ENCODE peak calls at places on chromosome 17, in seven cellular contexts. One of them, this sample, is unnamed.

GRCh38 chr17:79461041-79461440 is 149.8 kb downstream of the RBFOX3 start:
- DNase-seq in neuronal stem cell: no peak
- DNase-seq in AG04450: no peak
- DNase-seq in upper lobe of right lung: no peak
- DNase-seq in heart right ventricle: no peak
- DNase-seq in HL-60: no peak
- DNase-seq in uterus: no peak
- DNase-seq in this sample: no peak

GRCh38 chr17:80705988-80706387 is 161.3 kb downstream of the RPTOR start:
- DNase-seq in neuronal stem cell: no peak
- DNase-seq in AG04450: no peak
- DNase-seq in upper lobe of right lung: no peak
- DNase-seq in heart right ventricle: no peak
- DNase-seq in HL-60: no peak
- DNase-seq in uterus: no peak
- DNase-seq in this sample: no peak

GRCh38 chr17:83076930-83077329 is 2.5 kb upstream of the METRNL start:
- DNase-seq in neuronal stem cell: no peak
- DNase-seq in AG04450: no peak
- DNase-seq in upper lobe of right lung: no peak
- DNase-seq in heart right ventricle: no peak
- DNase-seq in HL-60: no peak
- DNase-seq in uterus: no peak
- DNase-seq in this sample: peak

GRCh38 chr17:15920758-15921239 is 24.1 kb upstream of the ADORA2B start:
- DNase-seq in neuronal stem cell: no peak
- DNase-seq in AG04450: peak
- DNase-seq in upper lobe of right lung: no peak
- DNase-seq in heart right ventricle: no peak
- DNase-seq in HL-60: no peak
- DNase-seq in uterus: no peak
- DNase-seq in this sample: peak

GRCh38 chr17:80987941-80988461 is 3.6 kb upstream of the CHMP6 start:
- DNase-seq in neuronal stem cell: no peak
- DNase-seq in AG04450: no peak
- DNase-seq in upper lobe of right lung: peak
- DNase-seq in heart right ventricle: peak
- DNase-seq in HL-60: no peak
- DNase-seq in uterus: no peak
- DNase-seq in this sample: no peak

GRCh38 chr17:40551874-40552768 is 13.2 kb downstream of the CCR7 start:
- DNase-seq in neuronal stem cell: no peak
- DNase-seq in AG04450: peak
- DNase-seq in upper lobe of right lung: peak
- DNase-seq in heart right ventricle: no peak
- DNase-seq in HL-60: no peak
- DNase-seq in uterus: peak
- DNase-seq in this sample: peak

GRCh38 chr17:30600830-30601494 is 123.8 kb downstream of the GOSR1 start:
- DNase-seq in neuronal stem cell: peak
- DNase-seq in AG04450: no peak
- DNase-seq in upper lobe of right lung: peak
- DNase-seq in heart right ventricle: no peak
- DNase-seq in HL-60: no peak
- DNase-seq in uterus: no peak
- DNase-seq in this sample: no peak

GRCh38 chr17:42989726-42990652 is 8.2 kb upstream of the RPL27 start:
- DNase-seq in neuronal stem cell: no peak
- DNase-seq in AG04450: no peak
- DNase-seq in upper lobe of right lung: no peak
- DNase-seq in heart right ventricle: no peak
- DNase-seq in HL-60: no peak
- DNase-seq in uterus: no peak
- DNase-seq in this sample: no peak

GRCh38 chr17:42072323-42073187 is 22.2 kb upstream of the C17orf113 start:
- DNase-seq in neuronal stem cell: no peak
- DNase-seq in AG04450: no peak
- DNase-seq in upper lobe of right lung: peak
- DNase-seq in heart right ventricle: no peak
- DNase-seq in HL-60: peak
- DNase-seq in uterus: no peak
- DNase-seq in this sample: peak

GRCh38 chr17:5758651-5759050 is 174.3 kb upstream of the NLRP1 start:
- DNase-seq in neuronal stem cell: no peak
- DNase-seq in AG04450: no peak
- DNase-seq in upper lobe of right lung: no peak
- DNase-seq in heart right ventricle: no peak
- DNase-seq in HL-60: no peak
- DNase-seq in uterus: no peak
- DNase-seq in this sample: no peak

GRCh38 chr17:14593956-14594355 is 293.1 kb downstream of the HS3ST3B1 start:
- DNase-seq in neuronal stem cell: no peak
- DNase-seq in AG04450: no peak
- DNase-seq in upper lobe of right lung: no peak
- DNase-seq in heart right ventricle: no peak
- DNase-seq in HL-60: no peak
- DNase-seq in uterus: no peak
- DNase-seq in this sample: no peak

GRCh38 chr17:14310101-14310500 is 9.2 kb downstream of the HS3ST3B1 start:
- DNase-seq in neuronal stem cell: no peak
- DNase-seq in AG04450: no peak
- DNase-seq in upper lobe of right lung: no peak
- DNase-seq in heart right ventricle: no peak
- DNase-seq in HL-60: no peak
- DNase-seq in uterus: no peak
- DNase-seq in this sample: no peak

GRCh38 chr17:5419959-5420653 is at the start of gene RPAIN:
- DNase-seq in neuronal stem cell: no peak
- DNase-seq in AG04450: no peak
- DNase-seq in upper lobe of right lung: peak
- DNase-seq in heart right ventricle: peak
- DNase-seq in HL-60: peak
- DNase-seq in uterus: peak
- DNase-seq in this sample: peak

GRCh38 chr17:27153005-27153404 is 140.9 kb upstream of the WSB1 start:
- DNase-seq in neuronal stem cell: no peak
- DNase-seq in AG04450: no peak
- DNase-seq in upper lobe of right lung: no peak
- DNase-seq in heart right ventricle: no peak
- DNase-seq in HL-60: no peak
- DNase-seq in uterus: no peak
- DNase-seq in this sample: no peak

GRCh38 chr17:82528484-82529265 is 9.1 kb downstream of the FOXK2 start:
- DNase-seq in neuronal stem cell: no peak
- DNase-seq in AG04450: no peak
- DNase-seq in upper lobe of right lung: no peak
- DNase-seq in heart right ventricle: peak
- DNase-seq in HL-60: no peak
- DNase-seq in uterus: no peak
- DNase-seq in this sample: no peak

GRCh38 chr17:77285594-77286390 is 145.0 kb downstream of the SEC14L1 start:
- DNase-seq in neuronal stem cell: no peak
- DNase-seq in AG04450: peak
- DNase-seq in upper lobe of right lung: peak
- DNase-seq in heart right ventricle: peak
- DNase-seq in HL-60: peak
- DNase-seq in uterus: no peak
- DNase-seq in this sample: peak

GRCh38 chr17:82648761-82649474 is 674 bp upstream of the WDR45B start:
- DNase-seq in neuronal stem cell: peak
- DNase-seq in AG04450: no peak
- DNase-seq in upper lobe of right lung: peak
- DNase-seq in heart right ventricle: peak
- DNase-seq in HL-60: peak
- DNase-seq in uterus: peak
- DNase-seq in this sample: no peak

GRCh38 chr17:17126131-17127110 is 79.7 kb downstream of the PLD6 start:
- DNase-seq in neuronal stem cell: no peak
- DNase-seq in AG04450: no peak
- DNase-seq in upper lobe of right lung: no peak
- DNase-seq in heart right ventricle: no peak
- DNase-seq in HL-60: no peak
- DNase-seq in uterus: no peak
- DNase-seq in this sample: no peak

GRCh38 chr17:27540300-27541105 is 84.3 kb downstream of the KSR1 start:
- DNase-seq in neuronal stem cell: no peak
- DNase-seq in AG04450: peak
- DNase-seq in upper lobe of right lung: peak
- DNase-seq in heart right ventricle: peak
- DNase-seq in HL-60: peak
- DNase-seq in uterus: peak
- DNase-seq in this sample: peak

GRCh38 chr17:73126716-73127473 is 34.4 kb upstream of the SLC39A11 start:
- DNase-seq in neuronal stem cell: no peak
- DNase-seq in AG04450: no peak
- DNase-seq in upper lobe of right lung: no peak
- DNase-seq in heart right ventricle: no peak
- DNase-seq in HL-60: no peak
- DNase-seq in uterus: no peak
- DNase-seq in this sample: no peak

GRCh38 chr17:5364696-5365095 is 54.8 kb downstream of the NUP88 start:
- DNase-seq in neuronal stem cell: no peak
- DNase-seq in AG04450: no peak
- DNase-seq in upper lobe of right lung: no peak
- DNase-seq in heart right ventricle: no peak
- DNase-seq in HL-60: no peak
- DNase-seq in uterus: no peak
- DNase-seq in this sample: no peak

GRCh38 chr17:19747829-19748806 is at the start of gene ALDH3A1:
- DNase-seq in neuronal stem cell: no peak
- DNase-seq in AG04450: no peak
- DNase-seq in upper lobe of right lung: no peak
- DNase-seq in heart right ventricle: no peak
- DNase-seq in HL-60: no peak
- DNase-seq in uterus: no peak
- DNase-seq in this sample: no peak

GRCh38 chr17:29723283-29724047 is 100.8 kb upstream of the CORO6 start:
- DNase-seq in neuronal stem cell: no peak
- DNase-seq in AG04450: no peak
- DNase-seq in upper lobe of right lung: no peak
- DNase-seq in heart right ventricle: no peak
- DNase-seq in HL-60: peak
- DNase-seq in uterus: no peak
- DNase-seq in this sample: no peak

GRCh38 chr17:57868775-57869598 is 19.1 kb upstream of the MRPS23 start:
- DNase-seq in neuronal stem cell: no peak
- DNase-seq in AG04450: no peak
- DNase-seq in upper lobe of right lung: no peak
- DNase-seq in heart right ventricle: peak
- DNase-seq in HL-60: no peak
- DNase-seq in uterus: no peak
- DNase-seq in this sample: no peak

GRCh38 chr17:57868007-57868774 is 18.3 kb upstream of the MRPS23 start:
- DNase-seq in neuronal stem cell: peak
- DNase-seq in AG04450: peak
- DNase-seq in upper lobe of right lung: no peak
- DNase-seq in heart right ventricle: peak
- DNase-seq in HL-60: peak
- DNase-seq in uterus: peak
- DNase-seq in this sample: peak

GRCh38 chr17:57866319-57866718 is 16.5 kb upstream of the MRPS23 start:
- DNase-seq in neuronal stem cell: no peak
- DNase-seq in AG04450: no peak
- DNase-seq in upper lobe of right lung: no peak
- DNase-seq in heart right ventricle: no peak
- DNase-seq in HL-60: no peak
- DNase-seq in uterus: peak
- DNase-seq in this sample: no peak

GRCh38 chr17:57866723-57867122 is 16.9 kb upstream of the MRPS23 start:
- DNase-seq in neuronal stem cell: no peak
- DNase-seq in AG04450: no peak
- DNase-seq in upper lobe of right lung: no peak
- DNase-seq in heart right ventricle: no peak
- DNase-seq in HL-60: no peak
- DNase-seq in uterus: peak
- DNase-seq in this sample: no peak

DNA sequence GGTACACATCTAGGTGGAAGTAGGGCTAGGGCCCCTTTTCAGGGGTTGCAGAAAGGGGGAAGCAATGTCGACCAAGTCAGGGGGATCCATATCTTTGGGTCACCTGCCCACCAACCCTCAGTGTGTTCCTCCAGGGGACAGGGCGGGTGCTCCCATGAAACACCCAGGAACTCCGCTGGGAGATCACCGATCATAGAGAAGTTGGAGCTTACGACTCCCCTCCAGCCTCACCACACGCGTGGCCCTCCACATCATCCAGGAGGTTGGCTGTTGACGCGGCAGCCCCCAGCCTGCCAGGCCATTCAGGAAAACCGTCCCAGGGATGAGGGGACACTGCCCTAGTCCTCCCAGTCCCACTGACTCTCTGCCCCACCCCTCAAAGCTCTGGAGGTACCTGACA is 17.3 kb upstream of the MRPS23 start:
- DNase-seq in neuronal stem cell: no peak
- DNase-seq in AG04450: no peak
- DNase-seq in upper lobe of right lung: no peak
- DNase-seq in heart right ventricle: no peak
- DNase-seq in HL-60: no peak
- DNase-seq in uterus: no peak
- DNase-seq in this sample: no peak
- H3K27ac ChIP-seq in neuronal stem cell: no peak
- H3K27ac ChIP-seq in AG04450: peak
- H3K27ac ChIP-seq in upper lobe of right lung: no peak
- H3K27ac ChIP-seq in heart right ventricle: peak
- H3K27ac ChIP-seq in HL-60: peak
- H3K27ac ChIP-seq in uterus: peak
- H3K27ac ChIP-seq in this sample: peak

GRCh38 chr17:74748529-74749261 is at the start of gene NHERF1:
- DNase-seq in neuronal stem cell: peak
- DNase-seq in AG04450: peak
- DNase-seq in upper lobe of right lung: peak
- DNase-seq in heart right ventricle: peak
- DNase-seq in HL-60: peak
- DNase-seq in uterus: peak
- DNase-seq in this sample: peak
- H3K27ac ChIP-seq in neuronal stem cell: peak
- H3K27ac ChIP-seq in AG04450: no peak
- H3K27ac ChIP-seq in upper lobe of right lung: peak
- H3K27ac ChIP-seq in heart right ventricle: peak
- H3K27ac ChIP-seq in HL-60: peak
- H3K27ac ChIP-seq in uterus: peak
- H3K27ac ChIP-seq in this sample: peak

GRCh38 chr17:36879599-36880255 is 57.5 kb upstream of the LHX1 start:
- DNase-seq in neuronal stem cell: no peak
- DNase-seq in AG04450: no peak
- DNase-seq in upper lobe of right lung: no peak
- DNase-seq in heart right ventricle: no peak
- DNase-seq in HL-60: no peak
- DNase-seq in uterus: no peak
- DNase-seq in this sample: no peak
- H3K27ac ChIP-seq in neuronal stem cell: no peak
- H3K27ac ChIP-seq in AG04450: no peak
- H3K27ac ChIP-seq in upper lobe of right lung: no peak
- H3K27ac ChIP-seq in heart right ventricle: no peak
- H3K27ac ChIP-seq in HL-60: no peak
- H3K27ac ChIP-seq in uterus: no peak
- H3K27ac ChIP-seq in this sample: no peak

DNA sequence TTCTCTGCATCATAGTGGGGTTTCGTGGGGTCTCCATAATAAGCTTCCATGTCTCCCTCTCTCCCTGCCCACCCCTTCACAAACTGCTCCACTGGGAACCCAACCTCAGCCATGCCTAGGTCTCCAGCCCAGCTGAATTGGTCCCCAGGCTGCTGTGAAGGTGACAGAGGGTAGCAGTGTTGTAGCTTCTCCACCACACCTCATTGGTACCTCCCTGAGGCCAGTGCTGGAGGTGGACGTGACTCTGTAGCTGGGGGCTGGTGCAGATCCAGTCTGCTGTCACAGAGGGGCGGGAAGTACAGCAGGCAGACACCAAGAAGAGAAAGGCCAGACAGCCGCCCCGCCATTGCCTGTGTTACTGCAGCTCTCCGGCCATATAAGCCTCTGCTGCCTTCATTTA is 82.1 kb downstream of the OR1D5 start:
- DNase-seq in neuronal stem cell: no peak
- DNase-seq in AG04450: no peak
- DNase-seq in upper lobe of right lung: peak
- DNase-seq in heart right ventricle: no peak
- DNase-seq in HL-60: no peak
- DNase-seq in uterus: no peak
- DNase-seq in this sample: no peak
- H3K27ac ChIP-seq in neuronal stem cell: no peak
- H3K27ac ChIP-seq in AG04450: no peak
- H3K27ac ChIP-seq in upper lobe of right lung: no peak
- H3K27ac ChIP-seq in heart right ventricle: no peak
- H3K27ac ChIP-seq in HL-60: no peak
- H3K27ac ChIP-seq in uterus: peak
- H3K27ac ChIP-seq in this sample: no peak

This sample was measured in Peyer's patch.